ENCODE peak calls at places on chromosomes 13 and 19, in seven cellular contexts. L, Z, R, V, Y, X and O are unnamed samples. For H3K9me3, the result is how much of the 10 kb centered on the place peaks cover.

GRCh38 chr19:52110780-52111179 is 15.2 kb upstream of the ZNF841 start:
- DNase-seq in L (no peak), Z (no peak), R (no peak), V (no peak), Y (no peak), X (no peak), O (no peak)

GRCh38 chr13:47796816-47797215 is 204.3 kb downstream of the SUCLA2 start:
- DNase-seq in L (no peak), Z (no peak), R (no peak), V (no peak), Y (no peak), X (no peak), O (no peak)

GRCh38 chr13:36979361-36980040 is 19.6 kb downstream of the ALG5 start:
- DNase-seq in L (no peak), Z (no peak), R (no peak), V (no peak), Y (no peak), X (peak), O (no peak)

GRCh38 chr13:102277286-102277685 is 124.6 kb downstream of the FGF14 start:
- DNase-seq in L (no peak), Z (peak), R (no peak), V (no peak), Y (no peak), X (no peak), O (no peak)

GRCh38 chr19:3338541-3339181 is 27.7 kb upstream of the NFIC start:
- DNase-seq in L (no peak), Z (peak), R (peak), V (peak), Y (no peak), X (no peak), O (peak)

GRCh38 chr19:8161135-8161646 is 11.8 kb upstream of the FBN3 start:
- DNase-seq in L (peak), Z (no peak), R (no peak), V (no peak), Y (no peak), X (no peak), O (peak)

GRCh38 chr13:35789335-35790166 is 313.1 kb upstream of the MAB21L1 start:
- DNase-seq in L (peak), Z (no peak), R (no peak), V (no peak), Y (no peak), X (peak), O (no peak)

GRCh38 chr19:44685877-44686276 is 13.1 kb upstream of the CEACAM16 start:
- DNase-seq in L (no peak), Z (no peak), R (no peak), V (no peak), Y (no peak), X (peak), O (peak)

GRCh38 chr19:28465317-28466086 is 747.4 kb downstream of the UQCRFS1 start:
- DNase-seq in L (peak), Z (no peak), R (no peak), V (no peak), Y (no peak), X (peak), O (peak)

GRCh38 chr19:2043864-2044708 is 7.0 kb downstream of the MKNK2 start:
- DNase-seq in L (no peak), Z (no peak), R (no peak), V (no peak), Y (no peak), X (no peak), O (peak)

GRCh38 chr13:62131604-62132003 is 716.0 kb upstream of the PCDH20 start:
- DNase-seq in L (no peak), Z (no peak), R (no peak), V (no peak), Y (no peak), X (no peak), O (no peak)

GRCh38 chr19:2047449-2048103 is 3.5 kb downstream of the MKNK2 start:
- DNase-seq in L (peak), Z (peak), R (peak), V (peak), Y (no peak), X (no peak), O (peak)

GRCh38 chr19:677601-678380 is 1.6 kb downstream of the FSTL3 start:
- DNase-seq in L (no peak), Z (no peak), R (no peak), V (no peak), Y (no peak), X (peak), O (peak)

GRCh38 chr13:84844473-84844872 is 954.7 kb downstream of the SLITRK6 start:
- DNase-seq in L (no peak), Z (no peak), R (no peak), V (no peak), Y (no peak), X (no peak), O (no peak)

GRCh38 chr19:53545271-53546065 is 7.5 kb downstream of the ZNF331 start:
- DNase-seq in L (no peak), Z (no peak), R (no peak), V (no peak), Y (no peak), X (peak), O (peak)

GRCh38 chr19:23758187-23759074 is at the start of gene ZNF681:
- DNase-seq in L (peak), Z (peak), R (peak), V (peak), Y (peak), X (peak), O (peak)

GRCh38 chr13:90272356-90272755 is 1075.1 kb upstream of the MIR17HG start:
- DNase-seq in L (no peak), Z (no peak), R (no peak), V (no peak), Y (no peak), X (peak), O (no peak)

GRCh38 chr19:49497790-49498106 is 1.5 kb downstream of the RPS11 start:
- DNase-seq in L (no peak), Z (no peak), R (no peak), V (no peak), Y (no peak), X (no peak), O (no peak)

GRCh38 chr19:46787331-46788100 is 878 bp downstream of the SLC1A5 start:
- DNase-seq in L (peak), Z (peak), R (no peak), V (peak), Y (no peak), X (peak), O (peak)

GRCh38 chr13:89701913-89702312 is 1645.6 kb upstream of the MIR17HG start:
- DNase-seq in L (no peak), Z (no peak), R (no peak), V (no peak), Y (no peak), X (no peak), O (no peak)

GRCh38 chr19:3054265-3054971 is 7.9 kb downstream of the TLE5 start:
- DNase-seq in L (no peak), Z (no peak), R (no peak), V (no peak), Y (no peak), X (no peak), O (no peak)

GRCh38 chr19:40831502-40832430 is 18.5 kb downstream of the CYP2A6 start:
- DNase-seq in L (no peak), Z (no peak), R (peak), V (no peak), Y (no peak), X (peak), O (peak)

GRCh38 chr19:2042485-2043268 is 8.4 kb downstream of the MKNK2 start:
- DNase-seq in L (no peak), Z (peak), R (peak), V (no peak), Y (no peak), X (no peak), O (peak)

GRCh38 chr19:33280351-33280921 is 21.9 kb downstream of the CEBPA start:
- DNase-seq in L (no peak), Z (no peak), R (no peak), V (no peak), Y (no peak), X (no peak), O (no peak)

GRCh38 chr19:5059191-5059579 is 90.3 kb downstream of the KDM4B start:
- DNase-seq in L (no peak), Z (no peak), R (no peak), V (no peak), Y (no peak), X (no peak), O (no peak)

GRCh38 chr19:47421844-47422395 is 2.6 kb upstream of the MEIS3 start:
- DNase-seq in L (no peak), Z (no peak), R (no peak), V (no peak), Y (no peak), X (peak), O (no peak)

GRCh38 chr13:98500963-98501421 is 75.9 kb downstream of the STK24 start:
- DNase-seq in L (no peak), Z (no peak), R (no peak), V (no peak), Y (no peak), X (no peak), O (no peak)

GRCh38 chr19:10189631-10190425 is 4.9 kb downstream of the DNMT1 start:
- DNase-seq in L (no peak), Z (no peak), R (no peak), V (no peak), Y (no peak), X (no peak), O (no peak)

GRCh38 chr13:45786293-45786920 is 65.1 kb downstream of the SIAH3 start:
- DNase-seq in L (no peak), Z (no peak), R (peak), V (no peak), Y (no peak), X (no peak), O (no peak)

GRCh38 chr13:114130708-114131580 is 1.5 kb downstream of the RASA3 start:
- DNase-seq in L (peak), Z (no peak), R (no peak), V (peak), Y (peak), X (peak), O (peak)

GRCh38 chr13:37134411-37135041 is 29.1 kb upstream of the CSNK1A1L start:
- DNase-seq in L (no peak), Z (no peak), R (no peak), V (no peak), Y (no peak), X (peak), O (no peak)

GRCh38 chr19:36139473-36140288 is at the start of gene CAPNS1:
- DNase-seq in L (peak), Z (peak), R (peak), V (peak), Y (peak), X (peak), O (peak)
- TF ChIP-seq CTCF in L (peak), Z (no peak), R (no peak), V (no peak), Y (peak), X (no peak), O (peak)

DNA sequence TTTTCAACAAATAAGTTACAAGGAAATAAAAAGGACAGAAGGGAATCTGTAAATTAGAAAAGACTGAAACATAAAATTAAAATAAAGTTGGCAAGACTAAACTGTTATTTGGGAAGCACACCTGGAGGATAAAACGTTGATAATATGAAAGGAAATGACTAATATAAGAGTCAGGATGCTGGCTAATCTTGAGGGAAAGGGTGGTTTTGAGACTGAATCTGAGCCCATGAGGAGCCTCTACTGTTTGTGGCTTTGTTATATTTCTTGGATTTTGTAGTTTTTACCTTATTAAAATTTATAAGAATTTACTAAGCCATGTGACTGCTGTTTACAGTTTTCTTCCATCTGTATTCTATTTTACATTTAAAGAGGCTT is 718.0 kb upstream of the SPRY2 start:
- DNase-seq in L (no peak), Z (no peak), R (no peak), V (no peak), Y (no peak), X (peak), O (no peak)
- H3K9me3 ChIP-seq in L (under half), Z (under half), R (under half), V (under half), Y (under half), X (under half), O (under half)

GRCh38 chr19:29775575-29775900 is 36.3 kb upstream of the CCNE1 start:
- DNase-seq in L (no peak), Z (peak), R (no peak), V (no peak), Y (no peak), X (no peak), O (no peak)

GRCh38 chr19:29777916-29778315 is 33.9 kb upstream of the CCNE1 start:
- DNase-seq in L (no peak), Z (no peak), R (no peak), V (no peak), Y (no peak), X (no peak), O (no peak)

GRCh38 chr19:29783627-29784190 is 28.1 kb upstream of the CCNE1 start:
- DNase-seq in L (no peak), Z (no peak), R (no peak), V (no peak), Y (no peak), X (no peak), O (no peak)

GRCh38 chr19:29781582-29782580 is 29.9 kb upstream of the CCNE1 start:
- DNase-seq in L (no peak), Z (no peak), R (no peak), V (no peak), Y (no peak), X (no peak), O (peak)

GRCh38 chr19:29779921-29780320 is 31.9 kb upstream of the CCNE1 start:
- DNase-seq in L (no peak), Z (no peak), R (no peak), V (no peak), Y (no peak), X (no peak), O (no peak)
- TF ChIP-seq CTCF in L (no peak), Z (no peak), R (no peak), V (no peak), Y (no peak), X (no peak), O (no peak)

GRCh38 chr19:56538761-56539263 is at the start of gene ZFP28:
- DNase-seq in L (no peak), Z (peak), R (peak), V (peak), Y (peak), X (no peak), O (peak)

GRCh38 chr19:56538254-56538760 is 441 bp upstream of the ZFP28 start:
- DNase-seq in L (no peak), Z (peak), R (peak), V (peak), Y (peak), X (peak), O (peak)

GRCh38 chr19:56537442-56537841 is 1.3 kb upstream of the ZFP28 start:
- DNase-seq in L (no peak), Z (no peak), R (no peak), V (no peak), Y (no peak), X (no peak), O (no peak)
- H3K9me3 ChIP-seq in L (under half), Z (half or more), R (under half), V (half or more), Y (half or more), X (under half), O (under half)

DNA sequence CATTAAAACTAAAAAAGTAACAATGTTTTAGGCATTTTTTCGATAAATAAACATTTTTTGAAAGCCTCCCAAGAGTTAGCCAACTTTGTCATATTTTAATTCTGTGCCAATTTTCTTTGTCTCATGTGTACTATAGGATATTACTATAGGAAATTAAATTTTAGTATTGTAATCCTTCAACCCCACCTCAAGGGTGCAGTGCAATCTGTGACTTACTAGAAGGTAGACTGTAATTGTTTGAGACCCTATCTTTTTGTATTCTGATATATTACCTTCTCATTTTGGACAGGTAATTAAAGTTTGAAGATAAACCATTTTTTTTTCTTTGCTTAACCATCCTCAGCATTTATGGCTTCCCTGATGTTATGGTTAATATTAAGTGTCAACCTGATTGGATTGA is 457.8 kb downstream of the PCDH20 start:
- DNase-seq in L (no peak), Z (no peak), R (no peak), V (no peak), Y (no peak), X (no peak), O (no peak)
- TF ChIP-seq CTCF in L (no peak), Z (no peak), R (no peak), V (no peak), Y (no peak), X (no peak), O (no peak)

GRCh38 chr19:56573914-56574313 is 6.6 kb downstream of the ZNF470 start:
- DNase-seq in L (no peak), Z (no peak), R (no peak), V (no peak), Y (no peak), X (no peak), O (no peak)

GRCh38 chr19:56577719-56578602 is 10.7 kb downstream of the ZNF470 start:
- DNase-seq in L (no peak), Z (no peak), R (no peak), V (no peak), Y (no peak), X (no peak), O (no peak)
- H3K9me3 ChIP-seq in L (under half), Z (half or more), R (under half), V (half or more), Y (half or more), X (half or more), O (half or more)

GRCh38 chr13:58955546-58956385 is 1208.0 kb downstream of the DIAPH3 start:
- DNase-seq in L (no peak), Z (no peak), R (no peak), V (no peak), Y (no peak), X (no peak), O (no peak)

GRCh38 chr13:58964048-58964447 is 1199.7 kb downstream of the DIAPH3 start:
- DNase-seq in L (no peak), Z (no peak), R (no peak), V (no peak), Y (no peak), X (no peak), O (no peak)

GRCh38 chr13:58963321-58963720 is 1200.4 kb downstream of the DIAPH3 start:
- DNase-seq in L (no peak), Z (no peak), R (no peak), V (no peak), Y (no peak), X (peak), O (no peak)

DNA sequence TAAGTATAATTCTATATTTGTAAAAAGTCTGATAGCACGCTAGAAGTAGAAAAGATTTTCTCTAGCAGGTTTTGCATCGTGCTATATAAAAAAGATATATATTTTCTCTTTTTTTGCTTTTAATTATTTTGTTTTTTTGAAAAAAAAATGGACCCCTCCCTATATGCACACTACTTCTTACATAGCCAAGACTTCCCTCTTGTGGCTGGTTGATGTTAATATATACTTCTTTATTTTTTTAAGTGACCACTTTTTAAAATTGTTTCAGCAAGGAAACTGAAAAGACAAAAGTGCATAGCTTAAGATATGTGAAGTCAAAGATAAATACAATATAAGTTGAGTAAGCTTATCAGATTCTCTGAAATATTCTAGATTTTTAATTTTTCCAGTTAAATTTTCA is 1202.8 kb downstream of the DIAPH3 start:
- DNase-seq in L (no peak), Z (no peak), R (no peak), V (no peak), Y (no peak), X (peak), O (no peak)
- TF ChIP-seq CTCF in L (no peak), Z (peak), R (no peak), V (no peak), Y (no peak), X (peak), O (no peak)